ENCODE peak calls at places on chromosomes 5 and 9, in five cellular contexts. G is sigmoid colon, P is breast epithelium, E is HepG2, Y is stomach. J is an unnamed sample.
A peak's percentile ranks its signal among the peaks of the same experiment; 100 is the strongest.

GRCh38 chr5:181260720-181261319 is at the start of gene TRIM52:
- DNase-seq in Y (peak; percentile 90), G (peak; percentile 93), E (peak; percentile 91), P (peak; percentile 71), J (peak; percentile 70)

GRCh38 chr5:143933434-143933833 is 121.5 kb downstream of the HMHB1 start:
- DNase-seq in P (no peak), Y (no peak), G (no peak), E (no peak), J (no peak)

GRCh38 chr5:73444499-73445432 is 3.8 kb downstream of the FOXD1 start:
- DNase-seq in Y (no peak), P (no peak), E (no peak), G (no peak), J (no peak)

GRCh38 chr5:159310492-159310891 is 19.8 kb downstream of the IL12B start:
- DNase-seq in G (no peak), E (no peak), Y (peak; percentile 63), P (no peak), J (no peak)

GRCh38 chr9:123727332-123727731 is 202.6 kb downstream of the DENND1A start:
- DNase-seq in G (no peak), Y (no peak), P (no peak), E (no peak), J (no peak)

GRCh38 chr9:107487521-107488399 is 1.8 kb downstream of the KLF4 start:
- DNase-seq in G (peak; percentile 78), Y (peak; percentile 68), E (no peak), P (peak; percentile 25), J (no peak)

GRCh38 chr5:95738069-95738468 is 6.9 kb downstream of the RHOBTB3 start:
- DNase-seq in P (no peak), E (no peak), Y (no peak), G (no peak), J (no peak)

GRCh38 chr5:65722575-65723424 is 795 bp downstream of the NLN start:
- DNase-seq in E (peak; percentile 29), P (no peak), Y (no peak), G (no peak), J (peak; percentile 6)

GRCh38 chr5:112686675-112687074 is 51.0 kb upstream of the APC start:
- DNase-seq in E (no peak), G (no peak), Y (no peak), P (no peak), J (no peak)

GRCh38 chr5:36657563-36657995 is 51.2 kb downstream of the SLC1A3 start:
- DNase-seq in P (peak; percentile 84), Y (peak; percentile 57), E (peak; percentile 4), G (peak; percentile 83), J (no peak)

GRCh38 chr9:129040113-129040643 is 3.8 kb downstream of the MIGA2 start:
- DNase-seq in E (no peak), G (no peak), P (no peak), Y (no peak), J (no peak)

GRCh38 chr9:123609844-123610243 is 253.8 kb downstream of the CRB2 start:
- DNase-seq in G (no peak), Y (no peak), P (no peak), E (no peak), J (no peak)

GRCh38 chr9:4238522-4238921 is 61.3 kb downstream of the GLIS3 start:
- DNase-seq in G (no peak), P (no peak), Y (no peak), E (no peak), J (no peak)

GRCh38 chr5:57550132-57550531 is 67.5 kb upstream of the ACTBL2 start:
- DNase-seq in Y (no peak), E (no peak), G (no peak), P (no peak), J (no peak)

GRCh38 chr5:90221947-90222346 is 187.6 kb downstream of the CETN3 start:
- DNase-seq in P (no peak), Y (no peak), E (no peak), G (no peak), J (no peak)

GRCh38 chr5:43007911-43008368 is 32.2 kb downstream of the ANXA2R start:
- DNase-seq in G (peak; percentile 78), E (peak; percentile 50), P (no peak), Y (peak; percentile 60), J (no peak)

GRCh38 chr9:5671711-5672353 is 42.9 kb downstream of the RIC1 start:
- DNase-seq in G (no peak), E (no peak), Y (no peak), P (no peak), J (no peak)

GRCh38 chr5:176856746-176857145 is 42.4 kb downstream of the HK3 start:
- DNase-seq in E (no peak), P (no peak), G (no peak), Y (no peak), J (no peak)

GRCh38 chr5:141824717-141825116 is 53.5 kb downstream of the PCDH1 start:
- DNase-seq in P (no peak), Y (no peak), E (no peak), G (no peak), J (no peak)

GRCh38 chr5:141825241-141825671 is 53.0 kb downstream of the PCDH1 start:
- DNase-seq in G (no peak), E (no peak), P (no peak), Y (no peak), J (no peak)

GRCh38 chr5:141821430-141821925 is 56.7 kb downstream of the PCDH1 start:
- DNase-seq in P (no peak), G (no peak), Y (no peak), E (no peak), J (no peak)

GRCh38 chr5:141823056-141823455 is 55.2 kb downstream of the PCDH1 start:
- DNase-seq in G (no peak), P (no peak), Y (no peak), E (no peak), J (no peak)

GRCh38 chr5:141822134-141822533 is 56.1 kb downstream of the PCDH1 start:
- DNase-seq in E (no peak), Y (no peak), G (no peak), P (no peak), J (no peak)
- TF ChIP-seq POLR2AphosphoS5 in E (no peak), Y (no peak), G (no peak), P (no peak), J (no peak)

GRCh38 chr5:164972973-164973372 is 1467.6 kb downstream of the MAT2B start:
- DNase-seq in P (no peak), Y (no peak), G (no peak), E (no peak), J (no peak)
- TF ChIP-seq POLR2AphosphoS5 in P (no peak), Y (no peak), G (no peak), E (no peak), J (no peak)

GRCh38 chr5:172733179-172733973 is 37.6 kb downstream of the DUSP1 start:
- DNase-seq in P (peak; percentile 93), G (peak; percentile 96), E (peak; percentile 51), Y (peak; percentile 69), J (no peak)
- TF ChIP-seq POLR2AphosphoS5 in P (peak; percentile 82), G (peak; percentile 55), E (no peak), Y (peak; percentile 38), J (no peak)

GRCh38 chr9:113620377-113621161 is 157.0 kb downstream of the RGS3 start:
- DNase-seq in G (peak; percentile 91), E (peak; percentile 77), P (peak; percentile 86), Y (peak; percentile 87), J (no peak)
- TF ChIP-seq POLR2AphosphoS5 in G (peak; percentile 42), E (no peak), P (peak; percentile 56), Y (peak; percentile 75), J (no peak)

GRCh38 chr9:120927125-120928014 is 774 bp upstream of the TRAF1 start:
- DNase-seq in Y (no peak), G (peak; percentile 25), P (no peak), E (no peak), J (no peak)

GRCh38 chr9:120924698-120925534 is 1.7 kb downstream of the TRAF1 start:
- DNase-seq in E (no peak), G (peak; percentile 15), Y (no peak), P (no peak), J (no peak)

GRCh38 chr9:120923620-120924328 is 2.8 kb downstream of the TRAF1 start:
- DNase-seq in E (no peak), P (no peak), G (peak; percentile 19), Y (no peak), J (no peak)

GRCh38 chr9:120926397-120926928 is at the start of gene TRAF1:
- DNase-seq in P (no peak), Y (no peak), E (no peak), G (peak; percentile 61), J (no peak)

DNA sequence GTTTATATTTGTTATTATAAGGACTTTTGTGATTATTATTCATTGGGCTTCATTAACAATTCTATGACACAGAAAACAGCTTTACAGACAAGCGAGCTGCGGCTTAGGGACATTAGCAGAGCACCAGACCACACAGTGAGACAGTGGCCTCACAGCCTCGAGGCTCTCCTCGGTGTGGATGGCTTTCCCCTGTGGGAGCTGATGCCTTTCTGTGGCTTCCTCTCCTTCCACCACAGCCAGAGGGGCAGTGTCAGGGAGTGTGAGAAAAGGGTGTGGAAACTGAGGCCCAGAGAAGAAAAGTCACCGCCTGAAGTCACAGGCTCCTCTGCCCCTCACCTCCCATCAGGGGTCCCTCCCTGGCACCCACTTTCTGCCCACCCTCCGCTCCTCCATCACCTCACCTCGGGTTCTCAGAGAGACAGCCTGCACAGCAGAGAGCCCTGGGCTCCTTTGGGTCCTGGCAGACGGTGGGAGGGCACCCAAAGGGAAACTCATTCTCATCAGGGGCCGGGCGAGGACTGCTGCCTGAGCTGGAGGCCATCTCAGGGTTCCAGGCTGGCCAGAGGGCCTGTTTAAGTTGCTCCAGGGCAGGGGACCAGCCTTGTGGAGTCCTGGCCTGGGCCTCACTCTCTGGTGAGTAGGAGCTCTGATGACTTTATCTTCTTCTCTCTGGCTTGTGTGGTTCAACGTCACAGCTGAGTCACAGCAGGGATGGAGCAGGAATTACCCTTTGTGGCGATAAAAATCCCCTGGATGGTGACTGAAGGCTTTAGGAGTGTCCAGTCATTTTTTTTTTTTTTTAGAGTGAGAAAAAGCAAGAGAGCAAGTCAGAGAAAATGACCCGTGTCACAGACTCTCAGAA is 830 bp downstream of the TRAF1 start:
- DNase-seq in Y (no peak), P (no peak), E (no peak), G (peak; percentile 57), J (no peak)
- TF ChIP-seq POLR2AphosphoS5 in Y (peak; percentile 7), P (no peak), E (no peak), G (no peak), J (peak; percentile 99)

DNA sequence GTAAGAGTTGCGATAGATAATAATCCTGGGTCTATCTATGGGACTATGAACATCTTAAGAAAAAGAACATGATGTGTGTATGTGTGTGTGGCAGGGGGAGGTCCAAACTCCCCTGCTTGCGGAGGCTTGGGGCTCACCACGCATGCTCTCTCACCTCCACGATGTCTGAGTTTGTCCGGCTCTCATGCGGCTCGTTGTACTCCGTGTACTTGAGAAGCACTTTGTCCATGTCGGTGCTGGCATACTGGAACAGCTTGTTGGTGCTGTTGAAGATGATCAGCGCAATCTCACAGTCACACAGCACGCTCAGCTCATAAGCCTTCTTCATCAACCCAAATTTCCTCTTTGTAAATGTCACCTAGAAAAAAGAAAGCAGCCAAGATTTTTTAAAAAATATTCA is 78.5 kb downstream of the MEF2C start:
- DNase-seq in E (no peak), G (no peak), Y (no peak), P (no peak), J (no peak)
- TF ChIP-seq POLR2AphosphoS5 in E (no peak), G (no peak), Y (no peak), P (no peak), J (peak; percentile 42)

GRCh38 chr5:139141841-139142240 is 56.3 kb downstream of the SIL1 start:
- DNase-seq in G (peak; percentile 85), P (peak; percentile 47), E (peak; percentile 62), Y (peak; percentile 87), J (no peak)
- TF ChIP-seq POLR2AphosphoS5 in G (peak; percentile 34), P (no peak), E (no peak), Y (peak; percentile 20), J (no peak)

GRCh38 chr5:178981381-178981780 is 13.7 kb downstream of the GRM6 start:
- DNase-seq in Y (no peak), E (no peak), G (no peak), P (no peak), J (no peak)
- TF ChIP-seq POLR2AphosphoS5 in Y (no peak), E (no peak), G (no peak), P (no peak), J (no peak)

J was measured in GM12892.